ENCODE peak calls at places on chromosomes 16 and 17, in ten cellular contexts. C is heart right ventricle; V is stomach; W is CD8-positive, alpha-beta T cell; U is CD4-positive, CD25-positive, alpha-beta regulatory T cell; O is iPS DF 6.9; S is effector memory CD4-positive, alpha-beta T cell; B is heart left ventricle; K is CD8-positive, alpha-beta memory T cell; G is esophagus squamous epithelium. I is an unnamed sample.

GRCh38 chr17:44233582-44233981 is 14.1 kb upstream of the UBTF start:
- DNase-seq in O (no peak), G (no peak), V (no peak), U (no peak), K (no peak), C (no peak), S (no peak), W (no peak), B (no peak), I (no peak)

GRCh38 chr17:17235212-17236174 is 1.5 kb downstream of the FLCN start:
- DNase-seq in W (no peak), S (no peak), C (no peak), B (no peak), G (no peak), O (no peak), U (no peak), V (no peak), K (no peak), I (no peak)

GRCh38 chr16:48511071-48511540 is 98.9 kb downstream of the N4BP1 start:
- DNase-seq in W (no peak), V (no peak), B (no peak), C (no peak), K (no peak), O (no peak), U (no peak), S (no peak), G (no peak), I (no peak)

GRCh38 chr17:737561-738113 is 5.2 kb downstream of the TLCD3A start:
- DNase-seq in G (no peak), K (no peak), W (no peak), S (no peak), B (no peak), C (no peak), O (no peak), U (no peak), V (no peak), I (no peak)

GRCh38 chr17:61131555-61131954 is 268.1 kb upstream of the TBX2 start:
- DNase-seq in U (no peak), C (no peak), G (no peak), W (no peak), B (no peak), S (no peak), V (no peak), K (no peak), O (no peak), I (no peak)

GRCh38 chr17:55285340-55286301 is 20.9 kb downstream of the HLF start:
- DNase-seq in V (peak; percentile 90), C (peak; percentile 81), W (no peak), B (peak; percentile 92), G (no peak), U (no peak), S (no peak), O (no peak), K (no peak), I (no peak)

GRCh38 chr17:61972311-61972710 is 44.5 kb upstream of the INTS2 start:
- DNase-seq in C (no peak), W (no peak), O (no peak), K (no peak), U (no peak), G (no peak), B (no peak), V (no peak), S (no peak), I (no peak)

GRCh38 chr16:86836503-86837125 is 258.3 kb downstream of the FOXL1 start:
- DNase-seq in G (no peak), K (no peak), W (no peak), V (no peak), C (no peak), B (no peak), S (no peak), U (no peak), O (no peak), I (no peak)

GRCh38 chr16:72475688-72476087 is 303.7 kb upstream of the PMFBP1 start:
- DNase-seq in V (no peak), G (no peak), B (no peak), C (no peak), U (no peak), O (no peak), W (no peak), S (no peak), K (no peak), I (no peak)

GRCh38 chr17:34146440-34147043 is 108.5 kb upstream of the CCL2 start:
- DNase-seq in C (peak; percentile 53), S (peak; percentile 18), O (no peak), W (peak; percentile 31), V (peak; percentile 74), B (peak; percentile 25), K (peak; percentile 30), U (peak; percentile 8), G (no peak), I (peak; percentile 32)

GRCh38 chr16:85370881-85371651 is 242.1 kb upstream of the GSE1 start:
- DNase-seq in G (no peak), C (peak; percentile 44), V (peak; percentile 88), U (no peak), W (no peak), B (no peak), S (no peak), K (no peak), O (no peak), I (no peak)

GRCh38 chr16:19415461-19415860 is 2.2 kb upstream of the TMC5 start:
- DNase-seq in O (no peak), C (no peak), W (no peak), K (no peak), S (no peak), V (peak; percentile 73), G (no peak), U (no peak), B (no peak), I (no peak)

GRCh38 chr17:27323538-27324212 is 29.8 kb downstream of the WSB1 start:
- DNase-seq in G (no peak), B (peak; percentile 78), C (peak; percentile 84), O (no peak), U (no peak), V (peak; percentile 67), W (no peak), S (no peak), K (no peak), I (no peak)

GRCh38 chr16:30561212-30561816 is 3.1 kb upstream of the ZNF764 start:
- DNase-seq in U (peak; percentile 11), O (no peak), G (no peak), V (peak; percentile 39), W (no peak), K (no peak), S (peak; percentile 11), C (peak; percentile 63), B (peak; percentile 60), I (no peak)

GRCh38 chr17:2056221-2057129 is 1.6 kb downstream of the HIC1 start:
- DNase-seq in B (no peak), K (no peak), U (peak; percentile 68), W (peak; percentile 57), O (no peak), S (peak; percentile 34), C (no peak), G (no peak), V (no peak), I (peak; percentile 67)

DNA sequence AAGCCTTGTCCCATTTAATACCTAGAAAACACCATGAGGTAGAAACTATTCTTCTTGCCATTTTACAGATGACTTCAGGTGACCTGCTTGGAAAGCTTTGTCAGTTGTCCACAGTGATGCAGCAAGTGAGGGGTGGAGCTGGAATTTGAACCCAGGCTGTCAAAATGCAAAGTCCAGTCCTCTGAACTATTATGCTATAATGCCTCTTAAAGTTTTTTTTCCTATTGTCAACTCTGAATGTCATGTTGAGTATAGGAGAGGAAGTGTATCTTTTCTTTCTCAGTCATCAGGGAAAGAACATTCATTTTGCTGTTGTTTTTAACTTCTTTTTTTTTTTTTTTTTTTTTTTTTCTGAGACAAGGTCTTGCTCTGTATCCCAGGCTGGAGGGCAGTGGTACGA is 525.6 kb downstream of the XYLT1 start:
- DNase-seq in G (no peak), C (no peak), S (no peak), O (no peak), B (no peak), U (no peak), V (no peak), W (no peak), K (no peak), I (no peak)
- H3K4me3 ChIP-seq in G (no peak overlapping the region), C (no peak overlapping the region), S (no peak overlapping the region), O (no peak overlapping the region), B (no peak overlapping the region), U (no peak overlapping the region), V (no peak overlapping the region), W (no peak overlapping the region), K (no peak overlapping the region), I (no peak overlapping the region)

GRCh38 chr16:70378869-70379493 is 32.3 kb downstream of the DDX19A start:
- DNase-seq in V (no peak), W (no peak), B (no peak), K (no peak), C (no peak), G (no peak), U (no peak), O (no peak), S (no peak), I (no peak)

GRCh38 chr16:70383421-70383960 is 36.8 kb downstream of the DDX19A start:
- DNase-seq in G (no peak), W (no peak), U (no peak), O (no peak), V (no peak), S (no peak), B (no peak), C (no peak), K (no peak), I (no peak)

GRCh38 chr16:70381604-70382342 is 35.1 kb downstream of the DDX19A start:
- DNase-seq in V (no peak), S (no peak), K (no peak), G (no peak), W (no peak), U (no peak), C (no peak), B (no peak), O (no peak), I (no peak)

GRCh38 chr16:70380205-70380918 is 33.7 kb downstream of the DDX19A start:
- DNase-seq in S (peak; percentile 39), V (peak; percentile 57), W (peak; percentile 67), O (no peak), K (peak; percentile 49), U (peak; percentile 62), B (peak; percentile 44), G (no peak), C (peak; percentile 47), I (peak; percentile 62)

GRCh38 chr16:70380919-70381603 is 34.4 kb downstream of the DDX19A start:
- DNase-seq in K (peak; percentile 94), G (peak; percentile 82), B (peak; percentile 97), V (peak; percentile 97), C (peak; percentile 96), O (peak; percentile 97), S (peak; percentile 95), W (peak; percentile 94), U (peak; percentile 95), I (peak; percentile 95)
- H3K27ac ChIP-seq in K (peak overlapping the region; percentile 25), G (peak overlapping the region; percentile 88), B (peak overlapping the region; percentile 88), V (peak overlapping the region; percentile 84), C (peak overlapping the region; percentile 87), O (no peak overlapping the region), S (peak overlapping the region; percentile 72), W (peak overlapping the region; percentile 73), U (peak overlapping the region; percentile 87), I (peak overlapping the region; percentile 66)

GRCh38 chr16:65869261-65869660 is 497.2 kb upstream of the CDH5 start:
- DNase-seq in V (no peak), K (no peak), G (no peak), C (no peak), S (no peak), U (no peak), B (no peak), O (no peak), W (no peak), I (no peak)
- H3K4me1 ChIP-seq in V (no peaks in the 10 kb centered on the region), K (no peaks in the 10 kb centered on the region), G (no peaks in the 10 kb centered on the region), C (no peaks in the 10 kb centered on the region), S (no peaks in the 10 kb centered on the region), U (no peaks in the 10 kb centered on the region), B (no peaks in the 10 kb centered on the region), O (no peaks in the 10 kb centered on the region), W (no peaks in the 10 kb centered on the region), I (no peaks in the 10 kb centered on the region)

GRCh38 chr17:76672892-76673291 is 29.3 kb upstream of the ST6GALNAC1 start:
- DNase-seq in V (no peak), W (no peak), O (no peak), C (no peak), G (no peak), U (no peak), B (no peak), K (no peak), S (no peak), I (no peak)
- H3K4me3 ChIP-seq in V (no peak overlapping the region), W (no peak overlapping the region), O (no peak overlapping the region), C (no peak overlapping the region), G (no peak overlapping the region), U (peak overlapping the region; percentile 97), B (no peak overlapping the region), K (no peak overlapping the region), S (no peak overlapping the region), I (no peak overlapping the region)

I was measured in CD4-positive, alpha-beta memory T cell.